ENCODE peak calls at places on chromosomes 12 and 14, in eight cellular contexts. One of them, this sample, is unnamed.

GRCh38 chr12:53499261-53500118 is at the start of gene MAP3K12:
- ATAC-seq in A549: peak; percentile 53
- ATAC-seq in left lung: peak; percentile 5
- ATAC-seq in gastrocnemius medialis: no peak
- ATAC-seq in right cardiac atrium: peak; percentile 23
- ATAC-seq in HepG2: no peak
- ATAC-seq in K562: peak; percentile 41
- ATAC-seq in right lobe of liver: no peak
- ATAC-seq in this sample: no peak

GRCh38 chr12:1422604-1423315 is 171.6 kb downstream of the FBXL14 start:
- ATAC-seq in A549: no peak
- ATAC-seq in left lung: no peak
- ATAC-seq in gastrocnemius medialis: no peak
- ATAC-seq in right cardiac atrium: no peak
- ATAC-seq in HepG2: no peak
- ATAC-seq in K562: no peak
- ATAC-seq in right lobe of liver: no peak
- ATAC-seq in this sample: no peak

GRCh38 chr12:115094163-115094816 is 410.3 kb upstream of the TBX3 start:
- ATAC-seq in A549: no peak
- ATAC-seq in left lung: no peak
- ATAC-seq in gastrocnemius medialis: no peak
- ATAC-seq in right cardiac atrium: no peak
- ATAC-seq in HepG2: no peak
- ATAC-seq in K562: no peak
- ATAC-seq in right lobe of liver: peak; percentile 70
- ATAC-seq in this sample: no peak

GRCh38 chr14:99660006-99660566 is 15.2 kb downstream of the HHIPL1 start:
- ATAC-seq in A549: no peak
- ATAC-seq in left lung: no peak
- ATAC-seq in gastrocnemius medialis: no peak
- ATAC-seq in right cardiac atrium: peak; percentile 6
- ATAC-seq in HepG2: no peak
- ATAC-seq in K562: no peak
- ATAC-seq in right lobe of liver: no peak
- ATAC-seq in this sample: no peak

GRCh38 chr12:22396253-22396652 is 61.7 kb upstream of the ST8SIA1 start:
- ATAC-seq in A549: no peak
- ATAC-seq in left lung: peak; percentile 39
- ATAC-seq in gastrocnemius medialis: no peak
- ATAC-seq in right cardiac atrium: no peak
- ATAC-seq in HepG2: no peak
- ATAC-seq in K562: no peak
- ATAC-seq in right lobe of liver: no peak
- ATAC-seq in this sample: no peak

GRCh38 chr14:68506021-68506644 is 286.7 kb downstream of the ZFP36L1 start:
- ATAC-seq in A549: no peak
- ATAC-seq in left lung: peak; percentile 51
- ATAC-seq in gastrocnemius medialis: peak; percentile 27
- ATAC-seq in right cardiac atrium: peak; percentile 60
- ATAC-seq in HepG2: no peak
- ATAC-seq in K562: no peak
- ATAC-seq in right lobe of liver: peak; percentile 15
- ATAC-seq in this sample: peak; percentile 39

GRCh38 chr12:47110011-47110541 is 30.3 kb upstream of the AMIGO2 start:
- ATAC-seq in A549: no peak
- ATAC-seq in left lung: no peak
- ATAC-seq in gastrocnemius medialis: no peak
- ATAC-seq in right cardiac atrium: no peak
- ATAC-seq in HepG2: no peak
- ATAC-seq in K562: no peak
- ATAC-seq in right lobe of liver: no peak
- ATAC-seq in this sample: no peak

GRCh38 chr12:3418609-3419469 is 72.2 kb upstream of the PRMT8 start:
- ATAC-seq in A549: no peak
- ATAC-seq in left lung: peak; percentile 80
- ATAC-seq in gastrocnemius medialis: no peak
- ATAC-seq in right cardiac atrium: no peak
- ATAC-seq in HepG2: no peak
- ATAC-seq in K562: no peak
- ATAC-seq in right lobe of liver: no peak
- ATAC-seq in this sample: no peak

GRCh38 chr14:56176530-56176929 is 58.3 kb downstream of the PELI2 start:
- ATAC-seq in A549: no peak
- ATAC-seq in left lung: no peak
- ATAC-seq in gastrocnemius medialis: no peak
- ATAC-seq in right cardiac atrium: no peak
- ATAC-seq in HepG2: no peak
- ATAC-seq in K562: no peak
- ATAC-seq in right lobe of liver: no peak
- ATAC-seq in this sample: no peak

GRCh38 chr14:97719043-97719442 is 921.9 kb downstream of the VRK1 start:
- ATAC-seq in A549: no peak
- ATAC-seq in left lung: no peak
- ATAC-seq in gastrocnemius medialis: no peak
- ATAC-seq in right cardiac atrium: no peak
- ATAC-seq in HepG2: no peak
- ATAC-seq in K562: no peak
- ATAC-seq in right lobe of liver: no peak
- ATAC-seq in this sample: no peak

GRCh38 chr12:69987453-69988102 is 162.6 kb downstream of the MYRFL start:
- ATAC-seq in A549: peak; percentile 54
- ATAC-seq in left lung: peak; percentile 80
- ATAC-seq in gastrocnemius medialis: peak; percentile 41
- ATAC-seq in right cardiac atrium: peak; percentile 93
- ATAC-seq in HepG2: no peak
- ATAC-seq in K562: no peak
- ATAC-seq in right lobe of liver: peak; percentile 27
- ATAC-seq in this sample: peak; percentile 83

GRCh38 chr12:111425655-111426054 is 19.9 kb downstream of the SH2B3 start:
- ATAC-seq in A549: peak; percentile 15
- ATAC-seq in left lung: no peak
- ATAC-seq in gastrocnemius medialis: peak; percentile 64
- ATAC-seq in right cardiac atrium: peak; percentile 40
- ATAC-seq in HepG2: peak; percentile 31
- ATAC-seq in K562: no peak
- ATAC-seq in right lobe of liver: peak; percentile 73
- ATAC-seq in this sample: no peak

GRCh38 chr14:21933681-21934080 is 260.1 kb upstream of the OR4E1 start:
- ATAC-seq in A549: no peak
- ATAC-seq in left lung: no peak
- ATAC-seq in gastrocnemius medialis: no peak
- ATAC-seq in right cardiac atrium: no peak
- ATAC-seq in HepG2: peak; percentile 59
- ATAC-seq in K562: no peak
- ATAC-seq in right lobe of liver: peak; percentile 43
- ATAC-seq in this sample: no peak

GRCh38 chr14:31339743-31340142 is 80.6 kb downstream of the HEATR5A start:
- ATAC-seq in A549: no peak
- ATAC-seq in left lung: no peak
- ATAC-seq in gastrocnemius medialis: no peak
- ATAC-seq in right cardiac atrium: no peak
- ATAC-seq in HepG2: no peak
- ATAC-seq in K562: no peak
- ATAC-seq in right lobe of liver: no peak
- ATAC-seq in this sample: no peak

GRCh38 chr12:72747460-72747859 is 475.3 kb downstream of the TRHDE start:
- ATAC-seq in A549: no peak
- ATAC-seq in left lung: peak; percentile 44
- ATAC-seq in gastrocnemius medialis: no peak
- ATAC-seq in right cardiac atrium: no peak
- ATAC-seq in HepG2: no peak
- ATAC-seq in K562: no peak
- ATAC-seq in right lobe of liver: peak; percentile 62
- ATAC-seq in this sample: no peak

GRCh38 chr12:90028620-90029051 is 320.0 kb upstream of the ATP2B1 start:
- ATAC-seq in A549: no peak
- ATAC-seq in left lung: no peak
- ATAC-seq in gastrocnemius medialis: no peak
- ATAC-seq in right cardiac atrium: no peak
- ATAC-seq in HepG2: no peak
- ATAC-seq in K562: no peak
- ATAC-seq in right lobe of liver: no peak
- ATAC-seq in this sample: no peak

GRCh38 chr14:59246566-59246965 is 58.1 kb downstream of the DAAM1 start:
- ATAC-seq in A549: no peak
- ATAC-seq in left lung: no peak
- ATAC-seq in gastrocnemius medialis: no peak
- ATAC-seq in right cardiac atrium: no peak
- ATAC-seq in HepG2: no peak
- ATAC-seq in K562: no peak
- ATAC-seq in right lobe of liver: no peak
- ATAC-seq in this sample: no peak

GRCh38 chr14:57189070-57189469 is 79.6 kb downstream of the EXOC5 start:
- ATAC-seq in A549: peak; percentile 62
- ATAC-seq in left lung: peak; percentile 25
- ATAC-seq in gastrocnemius medialis: no peak
- ATAC-seq in right cardiac atrium: no peak
- ATAC-seq in HepG2: peak; percentile 46
- ATAC-seq in K562: peak; percentile 63
- ATAC-seq in right lobe of liver: no peak
- ATAC-seq in this sample: no peak

GRCh38 chr14:56474419-56475022 is 105.1 kb upstream of the TMEM260 start:
- ATAC-seq in A549: peak; percentile 73
- ATAC-seq in left lung: peak; percentile 74
- ATAC-seq in gastrocnemius medialis: no peak
- ATAC-seq in right cardiac atrium: peak; percentile 51
- ATAC-seq in HepG2: no peak
- ATAC-seq in K562: no peak
- ATAC-seq in right lobe of liver: peak; percentile 69
- ATAC-seq in this sample: no peak

GRCh38 chr12:106021516-106021915 is 117.2 kb downstream of the NUAK1 start:
- ATAC-seq in A549: no peak
- ATAC-seq in left lung: no peak
- ATAC-seq in gastrocnemius medialis: no peak
- ATAC-seq in right cardiac atrium: peak; percentile 94
- ATAC-seq in HepG2: no peak
- ATAC-seq in K562: no peak
- ATAC-seq in right lobe of liver: peak; percentile 62
- ATAC-seq in this sample: no peak

GRCh38 chr14:50055461-50056228 is 60.7 kb downstream of the VCPKMT start:
- ATAC-seq in A549: no peak
- ATAC-seq in left lung: peak; percentile 48
- ATAC-seq in gastrocnemius medialis: no peak
- ATAC-seq in right cardiac atrium: peak; percentile 22
- ATAC-seq in HepG2: no peak
- ATAC-seq in K562: no peak
- ATAC-seq in right lobe of liver: peak; percentile 24
- ATAC-seq in this sample: no peak

GRCh38 chr14:102785598-102785963 is 8.3 kb downstream of the TRAF3 start:
- ATAC-seq in A549: peak; percentile 54
- ATAC-seq in left lung: no peak
- ATAC-seq in gastrocnemius medialis: no peak
- ATAC-seq in right cardiac atrium: no peak
- ATAC-seq in HepG2: peak; percentile 83
- ATAC-seq in K562: peak; percentile 67
- ATAC-seq in right lobe of liver: no peak
- ATAC-seq in this sample: no peak

GRCh38 chr12:29374012-29374411 is 7.0 kb downstream of the ERGIC2 start:
- ATAC-seq in A549: no peak
- ATAC-seq in left lung: no peak
- ATAC-seq in gastrocnemius medialis: no peak
- ATAC-seq in right cardiac atrium: no peak
- ATAC-seq in HepG2: no peak
- ATAC-seq in K562: peak; percentile 71
- ATAC-seq in right lobe of liver: no peak
- ATAC-seq in this sample: no peak

GRCh38 chr14:64645220-64645891 is 58.9 kb upstream of the PLEKHG3 start:
- ATAC-seq in A549: peak; percentile 80
- ATAC-seq in left lung: peak; percentile 64
- ATAC-seq in gastrocnemius medialis: peak; percentile 30
- ATAC-seq in right cardiac atrium: peak; percentile 67
- ATAC-seq in HepG2: no peak
- ATAC-seq in K562: no peak
- ATAC-seq in right lobe of liver: no peak
- ATAC-seq in this sample: peak; percentile 86

DNA sequence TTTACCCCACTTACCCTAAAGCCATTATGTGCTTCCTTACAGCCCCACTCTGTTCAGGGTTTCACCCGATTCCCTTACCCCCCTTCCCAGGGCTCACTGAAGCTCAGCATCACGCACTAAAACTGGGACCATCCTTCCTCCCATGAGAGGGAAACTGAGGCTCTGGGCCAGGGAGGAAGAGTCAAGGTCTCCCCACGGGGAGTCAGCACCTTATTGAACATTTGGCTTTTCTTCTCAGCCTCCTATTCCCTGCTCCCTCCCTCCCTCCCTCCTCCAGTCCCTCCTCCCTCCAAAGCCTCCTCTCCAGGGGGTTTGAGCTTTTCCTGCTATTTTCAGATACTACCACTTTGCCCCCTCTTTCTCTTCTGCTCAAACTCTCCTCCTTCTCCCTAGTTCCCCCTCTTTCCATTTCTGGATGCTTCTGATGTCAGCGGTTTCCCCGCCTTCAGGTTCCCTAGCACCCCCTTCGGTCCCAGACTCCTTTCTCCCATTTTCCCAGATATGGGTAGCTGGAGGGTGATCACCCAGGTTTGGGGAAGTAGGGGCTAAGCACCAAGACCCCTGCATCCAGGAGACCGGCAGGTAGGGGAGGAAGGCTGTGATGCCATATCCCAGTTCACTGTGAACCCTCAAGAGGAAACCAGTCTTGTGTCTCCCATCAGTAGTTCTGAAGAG is 977 bp downstream of the GPR162 start:
- ATAC-seq in A549: no peak
- ATAC-seq in left lung: no peak
- ATAC-seq in gastrocnemius medialis: no peak
- ATAC-seq in right cardiac atrium: no peak
- ATAC-seq in HepG2: no peak
- ATAC-seq in K562: no peak
- ATAC-seq in right lobe of liver: no peak
- ATAC-seq in this sample: no peak
- H3K4me3 ChIP-seq in A549: no peak overlapping the region
- H3K4me3 ChIP-seq in left lung: no peak overlapping the region
- H3K4me3 ChIP-seq in gastrocnemius medialis: no peak overlapping the region
- H3K4me3 ChIP-seq in right cardiac atrium: no peak overlapping the region
- H3K4me3 ChIP-seq in HepG2: no peak overlapping the region
- H3K4me3 ChIP-seq in K562: no peak overlapping the region
- H3K4me3 ChIP-seq in right lobe of liver: no peak overlapping the region
- H3K4me3 ChIP-seq in this sample: peak overlapping the region; percentile 56

GRCh38 chr14:91872517-91873470 is 5.5 kb upstream of the TC2N start:
- ATAC-seq in A549: peak; percentile 81
- ATAC-seq in left lung: peak; percentile 84
- ATAC-seq in gastrocnemius medialis: peak; percentile 83
- ATAC-seq in right cardiac atrium: peak; percentile 91
- ATAC-seq in HepG2: no peak
- ATAC-seq in K562: no peak
- ATAC-seq in right lobe of liver: peak; percentile 67
- ATAC-seq in this sample: peak; percentile 82
- H3K4me3 ChIP-seq in A549: no peak overlapping the region
- H3K4me3 ChIP-seq in left lung: no peak overlapping the region
- H3K4me3 ChIP-seq in gastrocnemius medialis: no peak overlapping the region
- H3K4me3 ChIP-seq in right cardiac atrium: no peak overlapping the region
- H3K4me3 ChIP-seq in HepG2: no peak overlapping the region
- H3K4me3 ChIP-seq in K562: no peak overlapping the region
- H3K4me3 ChIP-seq in right lobe of liver: no peak overlapping the region
- H3K4me3 ChIP-seq in this sample: no peak overlapping the region

GRCh38 chr12:124498178-124498869 is 69.1 kb downstream of the NCOR2 start:
- ATAC-seq in A549: no peak
- ATAC-seq in left lung: no peak
- ATAC-seq in gastrocnemius medialis: no peak
- ATAC-seq in right cardiac atrium: no peak
- ATAC-seq in HepG2: no peak
- ATAC-seq in K562: no peak
- ATAC-seq in right lobe of liver: no peak
- ATAC-seq in this sample: peak; percentile 15
- H3K4me3 ChIP-seq in A549: no peak overlapping the region
- H3K4me3 ChIP-seq in left lung: no peak overlapping the region
- H3K4me3 ChIP-seq in gastrocnemius medialis: no peak overlapping the region
- H3K4me3 ChIP-seq in right cardiac atrium: no peak overlapping the region
- H3K4me3 ChIP-seq in HepG2: no peak overlapping the region
- H3K4me3 ChIP-seq in K562: no peak overlapping the region
- H3K4me3 ChIP-seq in right lobe of liver: no peak overlapping the region
- H3K4me3 ChIP-seq in this sample: no peak overlapping the region

GRCh38 chr12:104930388-104931326 is 27.4 kb downstream of the SLC41A2 start:
- ATAC-seq in A549: peak; percentile 72
- ATAC-seq in left lung: peak; percentile 23
- ATAC-seq in gastrocnemius medialis: no peak
- ATAC-seq in right cardiac atrium: no peak
- ATAC-seq in HepG2: peak; percentile 60
- ATAC-seq in K562: no peak
- ATAC-seq in right lobe of liver: peak; percentile 46
- ATAC-seq in this sample: no peak
- H3K4me3 ChIP-seq in A549: no peak overlapping the region
- H3K4me3 ChIP-seq in left lung: no peak overlapping the region
- H3K4me3 ChIP-seq in gastrocnemius medialis: no peak overlapping the region
- H3K4me3 ChIP-seq in right cardiac atrium: no peak overlapping the region
- H3K4me3 ChIP-seq in HepG2: no peak overlapping the region
- H3K4me3 ChIP-seq in K562: no peak overlapping the region
- H3K4me3 ChIP-seq in right lobe of liver: no peak overlapping the region
- H3K4me3 ChIP-seq in this sample: no peak overlapping the region